ENCODE peak calls at places on chromosomes 6 and 20, in eight cellular contexts. One of them, this sample, is unnamed. For H3K4me1 and H3K36me3, the result is how much of the 10 kb centered on the place peaks cover.

GRCh38 chr6:8082954-8083858 is 19.0 kb upstream of the BLOC1S5 start:
- DNase-seq in right lobe of liver: no peak
- DNase-seq in lower lobe of right lung: no peak
- DNase-seq in heart left ventricle: no peak
- DNase-seq in upper lobe of right lung: no peak
- DNase-seq in stomach: peak
- DNase-seq in neuronal stem cell: no peak
- DNase-seq in psoas muscle: no peak
- DNase-seq in this sample: peak

GRCh38 chr6:20034408-20034769 is 177.9 kb downstream of the MBOAT1 start:
- DNase-seq in right lobe of liver: no peak
- DNase-seq in lower lobe of right lung: no peak
- DNase-seq in heart left ventricle: no peak
- DNase-seq in upper lobe of right lung: no peak
- DNase-seq in stomach: no peak
- DNase-seq in neuronal stem cell: no peak
- DNase-seq in psoas muscle: no peak
- DNase-seq in this sample: no peak

GRCh38 chr20:25574411-25574810 is 10.9 kb downstream of the NINL start:
- DNase-seq in right lobe of liver: no peak
- DNase-seq in lower lobe of right lung: no peak
- DNase-seq in heart left ventricle: no peak
- DNase-seq in upper lobe of right lung: no peak
- DNase-seq in stomach: no peak
- DNase-seq in neuronal stem cell: no peak
- DNase-seq in psoas muscle: no peak
- DNase-seq in this sample: no peak

GRCh38 chr20:57448764-57449354 is 57.7 kb downstream of the RBM38 start:
- DNase-seq in right lobe of liver: no peak
- DNase-seq in lower lobe of right lung: no peak
- DNase-seq in heart left ventricle: no peak
- DNase-seq in upper lobe of right lung: no peak
- DNase-seq in stomach: no peak
- DNase-seq in neuronal stem cell: no peak
- DNase-seq in psoas muscle: no peak
- DNase-seq in this sample: no peak

GRCh38 chr6:161696828-161697227 is 423.0 kb upstream of the AGPAT4 start:
- DNase-seq in right lobe of liver: no peak
- DNase-seq in lower lobe of right lung: no peak
- DNase-seq in heart left ventricle: no peak
- DNase-seq in upper lobe of right lung: no peak
- DNase-seq in stomach: no peak
- DNase-seq in neuronal stem cell: no peak
- DNase-seq in psoas muscle: no peak
- DNase-seq in this sample: no peak

GRCh38 chr6:16059496-16059895 is 69.4 kb upstream of the MYLIP start:
- DNase-seq in right lobe of liver: no peak
- DNase-seq in lower lobe of right lung: no peak
- DNase-seq in heart left ventricle: no peak
- DNase-seq in upper lobe of right lung: no peak
- DNase-seq in stomach: no peak
- DNase-seq in neuronal stem cell: no peak
- DNase-seq in psoas muscle: no peak
- DNase-seq in this sample: no peak

GRCh38 chr20:45113865-45114264 is 1.1 kb downstream of the WFDC5 start:
- DNase-seq in right lobe of liver: no peak
- DNase-seq in lower lobe of right lung: no peak
- DNase-seq in heart left ventricle: no peak
- DNase-seq in upper lobe of right lung: no peak
- DNase-seq in stomach: no peak
- DNase-seq in neuronal stem cell: no peak
- DNase-seq in psoas muscle: no peak
- DNase-seq in this sample: no peak

GRCh38 chr20:38181207-38181693 is 16.2 kb upstream of the TGM2 start:
- DNase-seq in right lobe of liver: no peak
- DNase-seq in lower lobe of right lung: no peak
- DNase-seq in heart left ventricle: no peak
- DNase-seq in upper lobe of right lung: no peak
- DNase-seq in stomach: no peak
- DNase-seq in neuronal stem cell: no peak
- DNase-seq in psoas muscle: no peak
- DNase-seq in this sample: peak

GRCh38 chr20:51497542-51498467 is 44.7 kb downstream of the NFATC2 start:
- DNase-seq in right lobe of liver: no peak
- DNase-seq in lower lobe of right lung: peak
- DNase-seq in heart left ventricle: peak
- DNase-seq in upper lobe of right lung: no peak
- DNase-seq in stomach: no peak
- DNase-seq in neuronal stem cell: no peak
- DNase-seq in psoas muscle: peak
- DNase-seq in this sample: no peak

GRCh38 chr20:57695012-57695411 is 14.8 kb downstream of the PMEPA1 start:
- DNase-seq in right lobe of liver: no peak
- DNase-seq in lower lobe of right lung: peak
- DNase-seq in heart left ventricle: no peak
- DNase-seq in upper lobe of right lung: peak
- DNase-seq in stomach: peak
- DNase-seq in neuronal stem cell: no peak
- DNase-seq in psoas muscle: no peak
- DNase-seq in this sample: no peak

GRCh38 chr6:17277256-17277655 is 3.9 kb upstream of the RBM24 start:
- DNase-seq in right lobe of liver: no peak
- DNase-seq in lower lobe of right lung: no peak
- DNase-seq in heart left ventricle: no peak
- DNase-seq in upper lobe of right lung: no peak
- DNase-seq in stomach: no peak
- DNase-seq in neuronal stem cell: no peak
- DNase-seq in psoas muscle: no peak
- DNase-seq in this sample: no peak

GRCh38 chr20:44701116-44701865 is 13.9 kb upstream of the CCN5 start:
- DNase-seq in right lobe of liver: no peak
- DNase-seq in lower lobe of right lung: no peak
- DNase-seq in heart left ventricle: no peak
- DNase-seq in upper lobe of right lung: no peak
- DNase-seq in stomach: no peak
- DNase-seq in neuronal stem cell: no peak
- DNase-seq in psoas muscle: no peak
- DNase-seq in this sample: no peak

GRCh38 chr6:7505196-7505699 is 36.2 kb upstream of the DSP start:
- DNase-seq in right lobe of liver: no peak
- DNase-seq in lower lobe of right lung: no peak
- DNase-seq in heart left ventricle: no peak
- DNase-seq in upper lobe of right lung: no peak
- DNase-seq in stomach: peak
- DNase-seq in neuronal stem cell: peak
- DNase-seq in psoas muscle: no peak
- DNase-seq in this sample: no peak

GRCh38 chr6:25660512-25660911 is 8.5 kb downstream of the SCGN start:
- DNase-seq in right lobe of liver: peak
- DNase-seq in lower lobe of right lung: no peak
- DNase-seq in heart left ventricle: no peak
- DNase-seq in upper lobe of right lung: no peak
- DNase-seq in stomach: no peak
- DNase-seq in neuronal stem cell: no peak
- DNase-seq in psoas muscle: no peak
- DNase-seq in this sample: no peak

GRCh38 chr20:8043687-8044278 is 24.2 kb upstream of the TMX4 start:
- DNase-seq in right lobe of liver: no peak
- DNase-seq in lower lobe of right lung: no peak
- DNase-seq in heart left ventricle: no peak
- DNase-seq in upper lobe of right lung: no peak
- DNase-seq in stomach: no peak
- DNase-seq in neuronal stem cell: peak
- DNase-seq in psoas muscle: no peak
- DNase-seq in this sample: no peak

DNA sequence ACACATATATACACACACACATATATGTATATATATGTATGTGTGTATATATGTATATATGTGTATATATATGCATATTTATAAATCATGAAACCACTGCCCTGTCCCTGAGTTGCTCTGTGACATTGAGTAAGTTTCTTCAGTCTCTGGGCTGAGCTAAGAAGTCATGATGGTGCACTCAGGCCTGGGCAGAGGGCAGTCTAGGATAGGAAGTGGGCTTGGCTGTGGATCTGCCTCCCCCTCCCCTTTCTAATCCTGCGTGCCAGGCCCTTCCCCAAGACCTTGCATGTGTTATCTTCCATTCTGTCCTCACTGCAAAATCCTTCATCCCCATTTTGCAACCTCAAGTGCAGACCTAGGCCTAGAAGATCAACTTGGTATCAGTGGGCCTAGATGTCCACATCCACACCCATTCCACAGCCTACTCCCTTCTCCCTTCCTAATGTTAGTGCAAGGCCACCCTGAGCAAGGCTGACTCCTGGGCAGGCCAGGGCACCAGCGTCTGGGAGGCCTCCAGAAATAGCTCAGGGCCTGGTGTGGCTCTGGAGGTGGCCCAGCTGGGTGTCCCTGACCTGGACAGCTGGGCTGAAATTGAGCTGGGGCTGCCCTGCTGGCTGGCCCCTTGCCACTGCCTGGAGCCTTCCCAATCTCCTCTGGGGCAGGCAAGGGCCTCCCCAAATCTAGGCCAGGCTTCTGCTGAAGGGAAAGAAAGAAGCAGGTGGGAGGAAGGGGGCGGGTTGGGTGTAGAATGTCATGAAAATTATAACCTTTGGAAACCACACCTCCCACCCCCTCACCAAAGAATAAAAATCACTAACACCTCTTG is 1.9 kb downstream of the FAM110A start:
- DNase-seq in right lobe of liver: peak
- DNase-seq in lower lobe of right lung: no peak
- DNase-seq in heart left ventricle: peak
- DNase-seq in upper lobe of right lung: no peak
- DNase-seq in stomach: peak
- DNase-seq in neuronal stem cell: no peak
- DNase-seq in psoas muscle: peak
- DNase-seq in this sample: no peak
- H3K27ac ChIP-seq in right lobe of liver: peak
- H3K27ac ChIP-seq in lower lobe of right lung: no peak
- H3K27ac ChIP-seq in heart left ventricle: no peak
- H3K27ac ChIP-seq in upper lobe of right lung: no peak
- H3K27ac ChIP-seq in stomach: peak
- H3K27ac ChIP-seq in neuronal stem cell: no peak
- H3K27ac ChIP-seq in psoas muscle: peak
- H3K27ac ChIP-seq in this sample: no peak

GRCh38 chr6:4780360-4780812 is 4.2 kb downstream of the CDYL start:
- DNase-seq in right lobe of liver: no peak
- DNase-seq in lower lobe of right lung: no peak
- DNase-seq in heart left ventricle: no peak
- DNase-seq in upper lobe of right lung: no peak
- DNase-seq in stomach: no peak
- DNase-seq in neuronal stem cell: no peak
- DNase-seq in psoas muscle: no peak
- DNase-seq in this sample: no peak
- H3K4me1 ChIP-seq in right lobe of liver: under half
- H3K4me1 ChIP-seq in lower lobe of right lung: under half
- H3K4me1 ChIP-seq in heart left ventricle: under half
- H3K4me1 ChIP-seq in upper lobe of right lung: under half
- H3K4me1 ChIP-seq in stomach: under half
- H3K4me1 ChIP-seq in neuronal stem cell: under half
- H3K4me1 ChIP-seq in psoas muscle: under half
- H3K4me1 ChIP-seq in this sample: under half

GRCh38 chr6:28400122-28400451 is 540 bp upstream of the ZSCAN12 start:
- DNase-seq in right lobe of liver: no peak
- DNase-seq in lower lobe of right lung: no peak
- DNase-seq in heart left ventricle: no peak
- DNase-seq in upper lobe of right lung: no peak
- DNase-seq in stomach: no peak
- DNase-seq in neuronal stem cell: no peak
- DNase-seq in psoas muscle: no peak
- DNase-seq in this sample: no peak

GRCh38 chr6:28399370-28400121 is at the start of gene ZSCAN12:
- DNase-seq in right lobe of liver: peak
- DNase-seq in lower lobe of right lung: peak
- DNase-seq in heart left ventricle: peak
- DNase-seq in upper lobe of right lung: peak
- DNase-seq in stomach: peak
- DNase-seq in neuronal stem cell: peak
- DNase-seq in psoas muscle: peak
- DNase-seq in this sample: peak

GRCh38 chr6:28390688-28391087 is 8.9 kb downstream of the ZSCAN12 start:
- DNase-seq in right lobe of liver: no peak
- DNase-seq in lower lobe of right lung: no peak
- DNase-seq in heart left ventricle: no peak
- DNase-seq in upper lobe of right lung: no peak
- DNase-seq in stomach: no peak
- DNase-seq in neuronal stem cell: no peak
- DNase-seq in psoas muscle: no peak
- DNase-seq in this sample: no peak

GRCh38 chr6:28393912-28394662 is 5.5 kb downstream of the ZSCAN12 start:
- DNase-seq in right lobe of liver: no peak
- DNase-seq in lower lobe of right lung: no peak
- DNase-seq in heart left ventricle: no peak
- DNase-seq in upper lobe of right lung: no peak
- DNase-seq in stomach: no peak
- DNase-seq in neuronal stem cell: no peak
- DNase-seq in psoas muscle: no peak
- DNase-seq in this sample: no peak

DNA sequence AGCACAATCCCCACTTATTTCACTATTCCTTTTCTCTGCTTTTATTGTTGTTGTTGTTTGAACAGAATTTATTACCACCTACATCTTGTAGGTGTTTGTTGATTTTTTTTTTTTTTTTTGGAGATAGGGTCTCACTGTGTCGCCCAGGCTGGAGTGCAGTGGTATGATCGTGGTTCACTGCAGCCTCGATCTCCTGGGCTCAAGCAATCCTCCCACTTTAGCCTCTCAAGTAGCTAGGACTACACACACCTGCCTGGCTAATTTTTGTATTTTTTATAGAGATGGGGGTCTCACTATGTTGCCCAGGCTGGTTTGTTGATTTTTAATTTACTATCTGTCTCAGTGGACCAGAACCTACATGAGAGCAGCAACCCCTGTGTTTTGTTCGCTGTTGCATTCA is 3.6 kb downstream of the ZSCAN12 start:
- DNase-seq in right lobe of liver: no peak
- DNase-seq in lower lobe of right lung: no peak
- DNase-seq in heart left ventricle: no peak
- DNase-seq in upper lobe of right lung: no peak
- DNase-seq in stomach: no peak
- DNase-seq in neuronal stem cell: no peak
- DNase-seq in psoas muscle: no peak
- DNase-seq in this sample: no peak
- H3K36me3 ChIP-seq in right lobe of liver: under half
- H3K36me3 ChIP-seq in lower lobe of right lung: under half
- H3K36me3 ChIP-seq in heart left ventricle: under half
- H3K36me3 ChIP-seq in upper lobe of right lung: under half
- H3K36me3 ChIP-seq in stomach: under half
- H3K36me3 ChIP-seq in neuronal stem cell: under half
- H3K36me3 ChIP-seq in psoas muscle: under half
- H3K36me3 ChIP-seq in this sample: under half

DNA sequence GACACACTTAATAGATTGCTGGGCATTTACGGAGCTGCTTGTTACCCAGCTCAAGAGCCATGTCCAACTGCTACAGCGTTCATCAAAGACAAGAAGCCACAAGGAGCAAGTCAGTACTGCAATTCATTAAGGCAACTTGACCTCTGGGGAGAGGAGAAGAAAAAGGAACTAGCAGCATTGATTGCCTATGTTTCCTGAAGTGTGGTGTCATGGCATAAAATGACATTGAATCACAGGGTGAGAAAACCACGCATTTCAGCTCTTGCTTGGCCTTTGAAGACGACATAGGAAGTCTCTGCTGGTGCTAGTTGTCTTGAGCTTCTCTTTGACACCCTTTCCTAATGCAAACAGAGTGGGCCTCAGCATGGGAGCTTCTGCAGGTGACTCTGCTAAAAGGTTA is 139.1 kb downstream of the CDH26 start:
- DNase-seq in right lobe of liver: no peak
- DNase-seq in lower lobe of right lung: no peak
- DNase-seq in heart left ventricle: no peak
- DNase-seq in upper lobe of right lung: no peak
- DNase-seq in stomach: no peak
- DNase-seq in neuronal stem cell: no peak
- DNase-seq in psoas muscle: no peak
- DNase-seq in this sample: no peak
- H3K27ac ChIP-seq in right lobe of liver: no peak
- H3K27ac ChIP-seq in lower lobe of right lung: no peak
- H3K27ac ChIP-seq in heart left ventricle: no peak
- H3K27ac ChIP-seq in upper lobe of right lung: no peak
- H3K27ac ChIP-seq in stomach: no peak
- H3K27ac ChIP-seq in neuronal stem cell: no peak
- H3K27ac ChIP-seq in psoas muscle: no peak
- H3K27ac ChIP-seq in this sample: no peak

This sample was measured in aorta.